ENCODE peak calls at places on chromosomes 11 and 22, in five cellular contexts. One of them, this sample, is unnamed.
A peak's percentile ranks its signal among the peaks of the same experiment; 100 is the strongest.

GRCh38 chr11:8597182-8597581 is 3.2 kb upstream of the STK33 start:
- DNase-seq in NCI-H774: peak; percentile 8
- DNase-seq in NCI-H2081: peak; percentile 30
- DNase-seq in NCI-H69: peak; percentile 73
- DNase-seq in CD4-positive, CD25-positive, alpha-beta regulatory T cell: no peak
- DNase-seq in this sample: peak; percentile 88

GRCh38 chr22:31950226-31950625 is 5.9 kb downstream of the YWHAH start:
- DNase-seq in NCI-H774: no peak
- DNase-seq in NCI-H2081: no peak
- DNase-seq in NCI-H69: no peak
- DNase-seq in CD4-positive, CD25-positive, alpha-beta regulatory T cell: no peak
- DNase-seq in this sample: peak; percentile 69

GRCh38 chr22:26756675-26757293 is 99.4 kb downstream of the MIAT start:
- DNase-seq in NCI-H774: peak; percentile 1
- DNase-seq in NCI-H2081: peak; percentile 60
- DNase-seq in NCI-H69: peak; percentile 69
- DNase-seq in CD4-positive, CD25-positive, alpha-beta regulatory T cell: peak; percentile 5
- DNase-seq in this sample: peak; percentile 58

GRCh38 chr11:15145151-15145550 is 30.4 kb downstream of the INSC start:
- DNase-seq in NCI-H774: no peak
- DNase-seq in NCI-H2081: no peak
- DNase-seq in NCI-H69: no peak
- DNase-seq in CD4-positive, CD25-positive, alpha-beta regulatory T cell: no peak
- DNase-seq in this sample: no peak

GRCh38 chr22:21032037-21032842 is at the start of gene SLC7A4:
- DNase-seq in NCI-H774: no peak
- DNase-seq in NCI-H2081: no peak
- DNase-seq in NCI-H69: peak; percentile 30
- DNase-seq in CD4-positive, CD25-positive, alpha-beta regulatory T cell: no peak
- DNase-seq in this sample: no peak

GRCh38 chr11:124799384-124800225 is 601 bp downstream of the MSANTD2 start:
- DNase-seq in NCI-H774: no peak
- DNase-seq in NCI-H2081: peak; percentile 20
- DNase-seq in NCI-H69: peak; percentile 53
- DNase-seq in CD4-positive, CD25-positive, alpha-beta regulatory T cell: peak; percentile 58
- DNase-seq in this sample: peak; percentile 7

GRCh38 chr11:16881074-16881709 is 133.0 kb downstream of the PLEKHA7 start:
- DNase-seq in NCI-H774: no peak
- DNase-seq in NCI-H2081: no peak
- DNase-seq in NCI-H69: peak; percentile 15
- DNase-seq in CD4-positive, CD25-positive, alpha-beta regulatory T cell: no peak
- DNase-seq in this sample: peak; percentile 42

GRCh38 chr11:6315811-6316425 is 4.4 kb downstream of the CAVIN3 start:
- DNase-seq in NCI-H774: peak; percentile 30
- DNase-seq in NCI-H2081: peak; percentile 68
- DNase-seq in NCI-H69: peak; percentile 77
- DNase-seq in CD4-positive, CD25-positive, alpha-beta regulatory T cell: peak; percentile 47
- DNase-seq in this sample: peak; percentile 62

GRCh38 chr11:118928870-118929495 is 3.3 kb upstream of the BCL9L start:
- DNase-seq in NCI-H774: peak; percentile 71
- DNase-seq in NCI-H2081: peak; percentile 70
- DNase-seq in NCI-H69: peak; percentile 91
- DNase-seq in CD4-positive, CD25-positive, alpha-beta regulatory T cell: no peak
- DNase-seq in this sample: peak; percentile 31

GRCh38 chr11:6755303-6755952 is 16.3 kb downstream of the OR2AG2 start:
- DNase-seq in NCI-H774: no peak
- DNase-seq in NCI-H2081: peak; percentile 20
- DNase-seq in NCI-H69: peak; percentile 47
- DNase-seq in CD4-positive, CD25-positive, alpha-beta regulatory T cell: peak; percentile 31
- DNase-seq in this sample: peak; percentile 20

GRCh38 chr11:93290061-93290460 is 40.5 kb upstream of the DEUP1 start:
- DNase-seq in NCI-H774: no peak
- DNase-seq in NCI-H2081: no peak
- DNase-seq in NCI-H69: no peak
- DNase-seq in CD4-positive, CD25-positive, alpha-beta regulatory T cell: no peak
- DNase-seq in this sample: no peak

This sample was measured in AG10803.